ENCODE peak calls at places on chromosomes 6 and 20, in four cellular contexts. One of them, this sample, is unnamed.

GRCh38 chr6:53994201-53994600 is 117.0 kb upstream of the MLIP start:
- DNase-seq in tibial nerve: no peak
- DNase-seq in fibroblast of lung: no peak
- DNase-seq in Calu3: no peak
- DNase-seq in this sample: no peak

GRCh38 chr6:117548797-117549301 is 53.5 kb downstream of the GOPC start:
- DNase-seq in tibial nerve: no peak
- DNase-seq in fibroblast of lung: peak; percentile 34
- DNase-seq in Calu3: no peak
- DNase-seq in this sample: no peak

GRCh38 chr6:53530346-53530745 is 14.6 kb downstream of the GCLC start:
- DNase-seq in tibial nerve: no peak
- DNase-seq in fibroblast of lung: no peak
- DNase-seq in Calu3: no peak
- DNase-seq in this sample: no peak

GRCh38 chr6:31111712-31112111 is 663 bp downstream of the C6orf15 start:
- DNase-seq in tibial nerve: no peak
- DNase-seq in fibroblast of lung: no peak
- DNase-seq in Calu3: no peak
- DNase-seq in this sample: no peak

GRCh38 chr6:166052837-166053236 is 114.8 kb downstream of the TBXT start:
- DNase-seq in tibial nerve: no peak
- DNase-seq in fibroblast of lung: no peak
- DNase-seq in Calu3: no peak
- DNase-seq in this sample: no peak

GRCh38 chr20:59010995-59011873 is 4.2 kb upstream of the CTSZ start:
- DNase-seq in tibial nerve: no peak
- DNase-seq in fibroblast of lung: peak; percentile 64
- DNase-seq in Calu3: peak; percentile 73
- DNase-seq in this sample: no peak

GRCh38 chr6:11393713-11394627 is 143.6 kb upstream of the TMEM170B start:
- DNase-seq in tibial nerve: no peak
- DNase-seq in fibroblast of lung: no peak
- DNase-seq in Calu3: no peak
- DNase-seq in this sample: no peak

GRCh38 chr6:132131777-132132176 is 180.6 kb upstream of the CCN2 start:
- DNase-seq in tibial nerve: no peak
- DNase-seq in fibroblast of lung: peak; percentile 99
- DNase-seq in Calu3: peak; percentile 63
- DNase-seq in this sample: peak; percentile 33

GRCh38 chr20:6697228-6697972 is 70.1 kb upstream of the BMP2 start:
- DNase-seq in tibial nerve: no peak
- DNase-seq in fibroblast of lung: no peak
- DNase-seq in Calu3: no peak
- DNase-seq in this sample: no peak

GRCh38 chr6:2768125-2768524 is 2.9 kb downstream of the WRNIP1 start:
- DNase-seq in tibial nerve: no peak
- DNase-seq in fibroblast of lung: no peak
- DNase-seq in Calu3: no peak
- DNase-seq in this sample: no peak

GRCh38 chr6:4774296-4774695 is 1.9 kb upstream of the CDYL start:
- DNase-seq in tibial nerve: no peak
- DNase-seq in fibroblast of lung: no peak
- DNase-seq in Calu3: no peak
- DNase-seq in this sample: no peak

GRCh38 chr6:109440325-109441068 is at the start of the genes PPIL6 and SMPD2:
- DNase-seq in tibial nerve: peak; percentile 68
- DNase-seq in fibroblast of lung: peak; percentile 91
- DNase-seq in Calu3: peak; percentile 89
- DNase-seq in this sample: no peak

GRCh38 chr20:33728463-33728862 is 3.3 kb upstream of the ZNF341 start:
- DNase-seq in tibial nerve: no peak
- DNase-seq in fibroblast of lung: no peak
- DNase-seq in Calu3: no peak
- DNase-seq in this sample: no peak

GRCh38 chr6:115191989-115192388 is 849.2 kb upstream of the HS3ST5 start:
- DNase-seq in tibial nerve: no peak
- DNase-seq in fibroblast of lung: no peak
- DNase-seq in Calu3: no peak
- DNase-seq in this sample: no peak

GRCh38 chr6:94584211-94584610 is 993.1 kb upstream of the MANEA start:
- DNase-seq in tibial nerve: no peak
- DNase-seq in fibroblast of lung: peak; percentile 1
- DNase-seq in Calu3: no peak
- DNase-seq in this sample: no peak

GRCh38 chr20:33477386-33478234 is 12.3 kb upstream of the CBFA2T2 start:
- DNase-seq in tibial nerve: no peak
- DNase-seq in fibroblast of lung: no peak
- DNase-seq in Calu3: no peak
- DNase-seq in this sample: no peak

GRCh38 chr6:169795196-169795595 is 43.8 kb downstream of the ERMARD start:
- DNase-seq in tibial nerve: no peak
- DNase-seq in fibroblast of lung: no peak
- DNase-seq in Calu3: no peak
- DNase-seq in this sample: no peak

GRCh38 chr6:12635375-12635774 is 81.2 kb upstream of the PHACTR1 start:
- DNase-seq in tibial nerve: no peak
- DNase-seq in fibroblast of lung: no peak
- DNase-seq in Calu3: no peak
- DNase-seq in this sample: no peak

GRCh38 chr6:89311853-89312531 is 3.1 kb downstream of the GABRR2 start:
- DNase-seq in tibial nerve: peak; percentile 58
- DNase-seq in fibroblast of lung: peak; percentile 70
- DNase-seq in Calu3: peak; percentile 43
- DNase-seq in this sample: peak; percentile 21

GRCh38 chr6:80209434-80209833 is 103.0 kb downstream of the BCKDHB start:
- DNase-seq in tibial nerve: no peak
- DNase-seq in fibroblast of lung: no peak
- DNase-seq in Calu3: no peak
- DNase-seq in this sample: no peak

GRCh38 chr6:90146914-90147668 is 149.6 kb downstream of the BACH2 start:
- DNase-seq in tibial nerve: no peak
- DNase-seq in fibroblast of lung: no peak
- DNase-seq in Calu3: no peak
- DNase-seq in this sample: no peak

GRCh38 chr6:148351277-148351676 is 8.6 kb downstream of the SASH1 start:
- DNase-seq in tibial nerve: no peak
- DNase-seq in fibroblast of lung: no peak
- DNase-seq in Calu3: no peak
- DNase-seq in this sample: no peak

GRCh38 chr6:147282566-147282959 is 78.3 kb downstream of the STXBP5 start:
- DNase-seq in tibial nerve: no peak
- DNase-seq in fibroblast of lung: no peak
- DNase-seq in Calu3: no peak
- DNase-seq in this sample: no peak

GRCh38 chr6:147281895-147282565 is 77.8 kb downstream of the STXBP5 start:
- DNase-seq in tibial nerve: no peak
- DNase-seq in fibroblast of lung: no peak
- DNase-seq in Calu3: no peak
- DNase-seq in this sample: no peak

GRCh38 chr6:147287869-147288271 is 83.7 kb downstream of the STXBP5 start:
- DNase-seq in tibial nerve: no peak
- DNase-seq in fibroblast of lung: peak; percentile 30
- DNase-seq in Calu3: peak; percentile 0
- DNase-seq in this sample: no peak

GRCh38 chr6:147283460-147283859 is 79.2 kb downstream of the STXBP5 start:
- DNase-seq in tibial nerve: no peak
- DNase-seq in fibroblast of lung: peak; percentile 87
- DNase-seq in Calu3: no peak
- DNase-seq in this sample: no peak

DNA sequence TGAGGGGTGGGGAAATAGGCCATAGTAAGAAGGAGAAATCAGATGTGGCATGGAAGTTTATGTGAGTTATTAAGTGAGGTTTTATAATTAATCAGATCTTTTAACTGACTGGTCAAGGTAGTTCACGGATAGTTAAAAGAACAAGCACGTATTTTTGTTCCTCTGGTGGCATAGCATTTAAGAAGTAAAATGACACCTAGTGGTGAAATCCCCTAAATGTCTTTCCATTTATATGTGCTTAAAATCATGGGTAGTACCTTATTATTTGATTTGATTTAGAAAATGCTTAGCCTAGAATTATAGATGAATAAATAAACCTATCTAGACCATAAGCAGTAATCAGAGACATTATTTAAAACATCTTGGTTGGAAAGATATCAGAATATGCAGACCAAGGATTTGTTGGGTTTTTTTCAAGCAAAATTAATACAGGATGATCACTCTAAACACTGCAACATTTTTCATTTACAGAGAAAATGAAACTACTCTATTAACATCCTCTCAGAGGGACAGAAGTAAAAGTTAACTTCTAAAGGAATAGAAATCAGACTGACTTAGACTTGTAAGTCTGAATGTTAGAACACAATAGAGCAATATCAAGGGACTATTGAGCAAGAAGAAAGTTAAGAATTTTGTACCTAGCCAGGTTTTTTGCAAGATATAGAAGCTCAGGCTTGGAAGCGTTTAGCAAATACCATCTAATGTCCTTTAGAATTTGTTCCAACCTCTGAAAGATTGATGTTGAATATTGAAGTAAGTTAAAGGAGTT is 81.1 kb downstream of the STXBP5 start:
- DNase-seq in tibial nerve: no peak
- DNase-seq in fibroblast of lung: peak; percentile 82
- DNase-seq in Calu3: no peak
- DNase-seq in this sample: no peak
- TF ChIP-seq CTCF in tibial nerve: peak; percentile 45
- TF ChIP-seq CTCF in fibroblast of lung: no peak
- TF ChIP-seq CTCF in Calu3: no peak
- TF ChIP-seq CTCF in this sample: peak; percentile 42

GRCh38 chr20:37800618-37801017 is 102.3 kb upstream of the VSTM2L start:
- DNase-seq in tibial nerve: no peak
- DNase-seq in fibroblast of lung: no peak
- DNase-seq in Calu3: no peak
- DNase-seq in this sample: no peak
- TF ChIP-seq CTCF in tibial nerve: no peak
- TF ChIP-seq CTCF in fibroblast of lung: no peak
- TF ChIP-seq CTCF in Calu3: no peak
- TF ChIP-seq CTCF in this sample: no peak

DNA sequence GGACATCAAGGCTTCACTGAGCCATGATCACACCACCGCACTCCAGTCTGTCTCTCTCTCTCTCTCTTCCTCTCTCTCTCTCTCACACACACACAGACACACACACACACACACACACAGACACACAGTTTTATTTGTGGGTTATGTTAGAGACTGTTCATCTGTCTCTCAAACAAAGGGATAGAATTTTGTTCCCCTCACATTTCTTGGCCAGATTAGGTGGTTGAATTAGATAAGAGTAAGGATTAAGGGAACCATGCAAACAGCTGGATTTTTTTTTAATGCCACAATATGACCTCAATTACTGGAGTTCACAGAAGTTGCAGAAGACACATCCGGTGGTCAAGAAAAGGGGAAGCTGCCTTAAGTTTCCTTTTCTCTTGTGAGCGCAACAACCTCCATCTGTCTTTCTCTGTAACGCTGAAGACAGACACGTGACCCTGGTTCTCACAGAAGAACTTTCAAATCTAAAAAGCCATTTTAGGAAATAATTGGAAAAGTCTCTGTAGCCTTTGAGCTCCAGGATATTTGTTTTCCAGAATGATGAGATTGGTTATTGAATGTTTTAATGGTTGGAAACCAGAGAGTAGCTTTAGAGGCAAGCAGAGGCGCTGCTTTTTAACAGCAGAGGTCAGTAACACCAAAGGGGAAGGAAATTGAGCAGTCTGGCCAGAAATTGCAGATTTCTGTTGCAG is 33.0 kb upstream of the LGSN start:
- DNase-seq in tibial nerve: no peak
- DNase-seq in fibroblast of lung: peak; percentile 69
- DNase-seq in Calu3: peak; percentile 52
- DNase-seq in this sample: no peak
- TF ChIP-seq CTCF in tibial nerve: peak; percentile 25
- TF ChIP-seq CTCF in fibroblast of lung: peak; percentile 57
- TF ChIP-seq CTCF in Calu3: peak; percentile 49
- TF ChIP-seq CTCF in this sample: peak; percentile 28

GRCh38 chr20:47202765-47203667 is 153.5 kb downstream of the ZMYND8 start:
- DNase-seq in tibial nerve: no peak
- DNase-seq in fibroblast of lung: no peak
- DNase-seq in Calu3: no peak
- DNase-seq in this sample: no peak

GRCh38 chr20:47204008-47204745 is 152.3 kb downstream of the ZMYND8 start:
- DNase-seq in tibial nerve: no peak
- DNase-seq in fibroblast of lung: peak; percentile 46
- DNase-seq in Calu3: peak; percentile 88
- DNase-seq in this sample: no peak

GRCh38 chr20:47206962-47207641 is 149.4 kb downstream of the ZMYND8 start:
- DNase-seq in tibial nerve: no peak
- DNase-seq in fibroblast of lung: no peak
- DNase-seq in Calu3: no peak
- DNase-seq in this sample: no peak

GRCh38 chr20:47204746-47205122 is 151.8 kb downstream of the ZMYND8 start:
- DNase-seq in tibial nerve: no peak
- DNase-seq in fibroblast of lung: no peak
- DNase-seq in Calu3: peak; percentile 63
- DNase-seq in this sample: no peak

GRCh38 chr20:47205577-47206123 is 150.8 kb downstream of the ZMYND8 start:
- DNase-seq in tibial nerve: peak; percentile 41
- DNase-seq in fibroblast of lung: peak; percentile 83
- DNase-seq in Calu3: peak; percentile 93
- DNase-seq in this sample: peak; percentile 82
- TF ChIP-seq CTCF in tibial nerve: peak; percentile 57
- TF ChIP-seq CTCF in fibroblast of lung: peak; percentile 61
- TF ChIP-seq CTCF in Calu3: peak; percentile 99
- TF ChIP-seq CTCF in this sample: peak; percentile 57

DNA sequence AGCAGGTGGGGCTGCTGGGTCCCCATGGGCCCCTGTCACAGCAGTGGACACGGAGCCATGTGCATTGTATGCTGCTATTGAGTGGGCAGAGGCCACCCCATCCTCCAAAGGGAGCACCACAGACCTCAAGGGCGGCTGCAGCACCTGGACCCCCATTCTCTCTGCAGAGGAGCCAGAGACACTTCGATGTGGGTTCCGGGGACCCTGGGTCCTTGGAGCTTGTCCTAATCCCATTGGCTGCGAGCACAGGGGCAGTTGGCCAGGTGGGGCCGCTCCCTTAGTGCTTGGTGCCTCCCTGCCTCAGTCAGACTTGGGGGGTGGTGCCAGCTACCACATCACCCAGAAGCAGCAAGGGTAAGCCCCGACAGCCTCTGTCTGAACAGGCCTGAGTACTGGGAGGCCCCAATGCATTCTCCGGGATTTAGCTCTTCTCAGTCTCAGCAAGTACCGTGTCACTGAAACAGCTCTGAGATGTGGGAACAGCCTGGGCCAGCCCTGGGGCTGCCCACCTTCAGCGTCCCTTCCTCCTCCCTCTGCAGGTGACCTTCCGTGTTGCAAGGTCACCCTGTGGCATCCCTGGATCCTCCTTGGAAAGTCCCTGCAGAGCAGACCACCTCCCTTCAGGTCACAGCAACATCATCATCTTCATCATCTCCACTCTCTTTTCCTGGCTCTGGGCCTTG is 73.9 kb downstream of the GINS1 start:
- DNase-seq in tibial nerve: no peak
- DNase-seq in fibroblast of lung: no peak
- DNase-seq in Calu3: no peak
- DNase-seq in this sample: no peak
- TF ChIP-seq CTCF in tibial nerve: no peak
- TF ChIP-seq CTCF in fibroblast of lung: peak; percentile 8
- TF ChIP-seq CTCF in Calu3: no peak
- TF ChIP-seq CTCF in this sample: no peak

GRCh38 chr6:33779305-33779704 is 9.6 kb downstream of the LEMD2 start:
- DNase-seq in tibial nerve: no peak
- DNase-seq in fibroblast of lung: no peak
- DNase-seq in Calu3: no peak
- DNase-seq in this sample: no peak
- TF ChIP-seq CTCF in tibial nerve: no peak
- TF ChIP-seq CTCF in fibroblast of lung: no peak
- TF ChIP-seq CTCF in Calu3: no peak
- TF ChIP-seq CTCF in this sample: no peak

This sample was measured in ascending aorta.